ENCODE peak calls at places on chromosomes 13 and 19, in five cellular contexts. One of them, this sample, is unnamed.

GRCh38 chr13:73754727-73755292 is 379.4 kb downstream of the KLF12 start:
- DNase-seq in LoVo: peak; percentile 74
- DNase-seq in stimulated activated CD4-positive, alpha-beta T cell treated with anti-CD3 and anti-CD28 coated beads, TNF-alpha, amount 100 ng/mL, for 4 hours: no peak
- DNase-seq in putamen: peak; percentile 48
- DNase-seq in BJ: no peak
- DNase-seq in this sample: peak; percentile 96

GRCh38 chr13:106795847-106796246 is 227.9 kb upstream of the ARGLU1 start:
- DNase-seq in BJ: no peak
- DNase-seq in putamen: no peak
- DNase-seq in stimulated activated CD4-positive, alpha-beta T cell treated with anti-CD3 and anti-CD28 coated beads, TNF-alpha, amount 100 ng/mL, for 4 hours: no peak
- DNase-seq in LoVo: no peak
- DNase-seq in this sample: no peak

GRCh38 chr13:66341978-66342377 is 888.2 kb downstream of the PCDH9 start:
- DNase-seq in LoVo: no peak
- DNase-seq in stimulated activated CD4-positive, alpha-beta T cell treated with anti-CD3 and anti-CD28 coated beads, TNF-alpha, amount 100 ng/mL, for 4 hours: no peak
- DNase-seq in BJ: no peak
- DNase-seq in putamen: no peak
- DNase-seq in this sample: no peak

GRCh38 chr19:15871570-15871969 is 26.3 kb downstream of the CYP4F2 start:
- DNase-seq in putamen: no peak
- DNase-seq in LoVo: no peak
- DNase-seq in stimulated activated CD4-positive, alpha-beta T cell treated with anti-CD3 and anti-CD28 coated beads, TNF-alpha, amount 100 ng/mL, for 4 hours: no peak
- DNase-seq in BJ: no peak
- DNase-seq in this sample: peak; percentile 5

GRCh38 chr19:28288850-28289249 is 924.1 kb downstream of the UQCRFS1 start:
- DNase-seq in stimulated activated CD4-positive, alpha-beta T cell treated with anti-CD3 and anti-CD28 coated beads, TNF-alpha, amount 100 ng/mL, for 4 hours: no peak
- DNase-seq in putamen: no peak
- DNase-seq in BJ: no peak
- DNase-seq in LoVo: no peak
- DNase-seq in this sample: no peak

GRCh38 chr13:100461309-100462035 is 127.1 kb downstream of the GGACT start:
- DNase-seq in BJ: no peak
- DNase-seq in stimulated activated CD4-positive, alpha-beta T cell treated with anti-CD3 and anti-CD28 coated beads, TNF-alpha, amount 100 ng/mL, for 4 hours: no peak
- DNase-seq in putamen: no peak
- DNase-seq in LoVo: no peak
- DNase-seq in this sample: no peak

GRCh38 chr13:82803341-82803740 is 1078.9 kb downstream of the SLITRK1 start:
- DNase-seq in BJ: no peak
- DNase-seq in stimulated activated CD4-positive, alpha-beta T cell treated with anti-CD3 and anti-CD28 coated beads, TNF-alpha, amount 100 ng/mL, for 4 hours: no peak
- DNase-seq in LoVo: no peak
- DNase-seq in putamen: no peak
- DNase-seq in this sample: no peak

GRCh38 chr19:51150627-51151026 is 8.5 kb downstream of the SIGLEC7 start:
- DNase-seq in stimulated activated CD4-positive, alpha-beta T cell treated with anti-CD3 and anti-CD28 coated beads, TNF-alpha, amount 100 ng/mL, for 4 hours: no peak
- DNase-seq in BJ: no peak
- DNase-seq in putamen: no peak
- DNase-seq in LoVo: no peak
- DNase-seq in this sample: no peak

GRCh38 chr13:29315847-29316246 is 279.6 kb downstream of the SLC7A1 start:
- DNase-seq in putamen: no peak
- DNase-seq in LoVo: no peak
- DNase-seq in stimulated activated CD4-positive, alpha-beta T cell treated with anti-CD3 and anti-CD28 coated beads, TNF-alpha, amount 100 ng/mL, for 4 hours: no peak
- DNase-seq in BJ: no peak
- DNase-seq in this sample: no peak

GRCh38 chr13:20679879-20680278 is 23.6 kb upstream of the IL17D start:
- DNase-seq in LoVo: no peak
- DNase-seq in BJ: no peak
- DNase-seq in putamen: no peak
- DNase-seq in stimulated activated CD4-positive, alpha-beta T cell treated with anti-CD3 and anti-CD28 coated beads, TNF-alpha, amount 100 ng/mL, for 4 hours: no peak
- DNase-seq in this sample: no peak

GRCh38 chr19:40742477-40742876 is 7.8 kb downstream of the ACTMAP start:
- DNase-seq in stimulated activated CD4-positive, alpha-beta T cell treated with anti-CD3 and anti-CD28 coated beads, TNF-alpha, amount 100 ng/mL, for 4 hours: no peak
- DNase-seq in LoVo: no peak
- DNase-seq in putamen: no peak
- DNase-seq in BJ: no peak
- DNase-seq in this sample: no peak

GRCh38 chr19:6648141-6648715 is 21.7 kb downstream of the TNFSF14 start:
- DNase-seq in BJ: no peak
- DNase-seq in putamen: no peak
- DNase-seq in stimulated activated CD4-positive, alpha-beta T cell treated with anti-CD3 and anti-CD28 coated beads, TNF-alpha, amount 100 ng/mL, for 4 hours: no peak
- DNase-seq in LoVo: no peak
- DNase-seq in this sample: no peak

GRCh38 chr19:32404213-32404938 is 1.2 kb upstream of the DPY19L3 start:
- DNase-seq in stimulated activated CD4-positive, alpha-beta T cell treated with anti-CD3 and anti-CD28 coated beads, TNF-alpha, amount 100 ng/mL, for 4 hours: no peak
- DNase-seq in LoVo: no peak
- DNase-seq in putamen: no peak
- DNase-seq in BJ: no peak
- DNase-seq in this sample: no peak

GRCh38 chr13:82330499-82330898 is 1551.8 kb downstream of the SLITRK1 start:
- DNase-seq in LoVo: peak; percentile 9
- DNase-seq in stimulated activated CD4-positive, alpha-beta T cell treated with anti-CD3 and anti-CD28 coated beads, TNF-alpha, amount 100 ng/mL, for 4 hours: no peak
- DNase-seq in BJ: no peak
- DNase-seq in putamen: no peak
- DNase-seq in this sample: peak; percentile 81

This sample was measured in HT-29.